ENCODE peak calls at places on chromosomes 11 and 22, in seven cellular contexts. Q is A549, B is HepG2, V is stomach, C is tibial nerve, D is SK-N-SH, K is transverse colon. X is an unnamed sample.

GRCh38 chr22:46634011-46634699 is 14.0 kb downstream of the GRAMD4 start:
- DNase-seq in Q (no peak), B (no peak), V (no peak), C (no peak), D (no peak), K (no peak), X (no peak)

GRCh38 chr11:62574363-62575057 is 819 bp upstream of the EEF1G start:
- DNase-seq in Q (no peak), B (no peak), V (peak; percentile 40), C (no peak), D (peak; percentile 67), K (peak; percentile 41), X (peak; percentile 51)

GRCh38 chr22:19629331-19629719 is 85.0 kb upstream of the SEPTIN5 start:
- DNase-seq in Q (no peak), B (no peak), V (no peak), C (no peak), D (no peak), K (no peak), X (no peak)

GRCh38 chr11:119782021-119782420 is 53.0 kb upstream of the NECTIN1 start:
- DNase-seq in Q (no peak), B (no peak), V (no peak), C (no peak), D (no peak), K (no peak), X (no peak)

GRCh38 chr11:41413843-41414242 is 45.6 kb downstream of the LRRC4C start:
- DNase-seq in Q (no peak), B (no peak), V (no peak), C (no peak), D (no peak), K (no peak), X (no peak)

GRCh38 chr22:50727678-50728522 is 10.1 kb upstream of the ACR start:
- DNase-seq in Q (no peak), B (no peak), V (no peak), C (no peak), D (no peak), K (no peak), X (no peak)

GRCh38 chr11:121652982-121653381 is 200.2 kb upstream of the SORL1-AS1 start:
- DNase-seq in Q (no peak), B (no peak), V (no peak), C (no peak), D (peak; percentile 60), K (no peak), X (no peak)

GRCh38 chr11:42827845-42828244 is 484.0 kb upstream of the API5 start:
- DNase-seq in Q (no peak), B (no peak), V (no peak), C (no peak), D (no peak), K (no peak), X (no peak)

GRCh38 chr22:47146391-47146790 is 383.9 kb downstream of the TBC1D22A start:
- DNase-seq in Q (no peak), B (no peak), V (no peak), C (no peak), D (peak; percentile 86), K (no peak), X (no peak)

GRCh38 chr11:94151311-94151710 is 22.7 kb downstream of the PANX1 start:
- DNase-seq in Q (no peak), B (no peak), V (no peak), C (no peak), D (no peak), K (no peak), X (no peak)

GRCh38 chr22:41094036-41094435 is 1.6 kb downstream of the EP300 start:
- DNase-seq in Q (no peak), B (peak; percentile 31), V (no peak), C (no peak), D (peak; percentile 10), K (peak; percentile 39), X (no peak)

DNA sequence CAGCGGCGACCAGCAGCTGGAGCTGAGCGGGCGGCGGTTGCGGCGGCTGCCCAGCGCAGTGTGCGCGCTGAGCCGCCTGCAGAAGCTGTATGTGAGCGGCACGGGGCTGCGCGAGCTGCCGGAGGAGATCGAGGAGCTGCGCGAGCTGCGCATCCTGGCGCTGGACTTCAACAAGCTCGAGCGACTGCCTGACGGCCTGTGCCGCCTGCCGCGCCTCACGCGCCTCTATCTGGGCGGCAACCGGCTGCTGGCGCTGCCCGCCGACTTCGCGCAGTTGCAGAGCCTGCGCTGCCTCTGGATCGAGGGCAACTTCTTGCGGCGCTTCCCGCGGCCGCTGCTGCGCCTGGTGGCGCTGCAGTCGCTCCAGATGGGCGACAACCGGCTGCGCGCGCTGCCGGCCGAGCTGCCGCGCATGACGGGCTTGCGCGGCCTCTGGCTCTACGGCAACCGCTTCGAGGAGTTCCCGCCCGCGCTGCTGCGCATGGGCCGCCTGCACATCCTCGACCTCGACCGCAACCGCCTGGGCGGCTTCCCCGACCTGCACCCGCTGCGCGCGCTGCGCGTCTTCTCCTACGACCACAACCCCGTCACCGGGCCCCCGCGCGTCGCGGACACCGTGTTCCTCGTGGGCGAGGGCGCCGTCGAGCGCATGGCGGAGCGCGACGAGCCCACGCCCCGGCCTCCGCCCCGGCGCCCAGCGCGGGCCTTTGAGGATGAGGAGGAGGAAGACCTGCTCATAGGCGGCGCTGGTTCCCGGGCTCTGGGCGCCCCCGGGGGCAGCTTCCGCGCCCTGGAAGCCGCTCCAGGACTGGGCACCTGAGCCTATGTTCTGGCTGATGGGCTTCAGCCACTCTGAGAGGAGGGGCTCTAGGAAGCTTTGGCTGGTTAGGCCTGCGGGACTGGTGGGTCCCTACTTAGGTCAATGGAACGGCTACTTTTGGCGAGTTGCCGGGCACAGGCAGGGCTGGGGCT is 795 bp downstream of the LRRC10B start:
- DNase-seq in Q (peak; percentile 79), B (peak; percentile 63), V (peak; percentile 77), C (no peak), D (peak; percentile 92), K (peak; percentile 71), X (peak; percentile 61)
- TF ChIP-seq EP300 in Q (no peak), B (peak; percentile 28), V (no peak), C (no peak), D (no peak), K (no peak), X (no peak)

DNA sequence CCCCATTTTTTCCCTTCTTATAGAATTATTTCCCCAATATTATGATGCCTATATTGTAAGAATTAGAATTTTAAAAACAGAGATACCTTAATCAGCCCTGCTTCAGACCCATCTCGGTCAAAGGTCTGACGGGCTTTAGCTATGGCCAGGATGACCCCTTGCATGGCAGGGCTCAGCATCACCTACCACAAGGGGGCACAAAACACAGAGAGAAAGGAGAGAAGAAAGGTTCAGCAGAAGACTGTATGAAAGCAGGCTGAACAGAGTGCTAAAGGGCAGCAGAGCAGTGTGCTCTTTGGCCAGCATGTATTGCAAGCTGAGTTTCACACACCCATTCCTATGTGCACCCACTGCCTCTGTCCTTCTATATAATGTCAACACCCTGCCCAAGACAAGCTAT is 26.8 kb downstream of the CLDN25 start:
- DNase-seq in Q (peak; percentile 4), B (peak; percentile 64), V (no peak), C (no peak), D (peak; percentile 33), K (peak; percentile 11), X (no peak)
- TF ChIP-seq CTCF in Q (peak; percentile 31), B (peak; percentile 71), V (no peak), C (no peak), D (peak; percentile 53), K (peak; percentile 25), X (no peak)

DNA sequence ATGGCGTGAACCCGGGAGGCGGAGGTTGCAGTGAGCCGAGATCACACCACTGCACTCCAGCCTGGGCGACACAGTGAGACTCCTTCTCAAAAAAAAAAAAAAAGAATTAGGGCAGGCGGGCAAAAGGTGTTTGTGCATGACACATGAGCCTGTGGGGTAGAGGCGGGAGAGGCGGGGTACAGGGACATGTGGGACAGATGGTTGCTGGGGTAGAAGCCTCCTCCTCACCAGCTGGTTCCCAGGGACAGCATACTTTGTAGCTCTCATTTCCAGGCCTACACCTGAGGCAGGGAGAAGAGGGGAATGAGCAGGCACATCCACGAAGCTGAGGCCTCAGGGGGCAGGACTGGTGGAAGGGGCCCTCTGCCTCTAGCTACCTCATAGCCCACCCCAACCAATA is 23.7 kb downstream of the YWHAH start:
- DNase-seq in Q (no peak), B (no peak), V (no peak), C (no peak), D (no peak), K (no peak), X (no peak)
- TF ChIP-seq EP300 in Q (no peak), B (no peak), V (no peak), C (no peak), D (no peak), K (no peak), X (no peak)

DNA sequence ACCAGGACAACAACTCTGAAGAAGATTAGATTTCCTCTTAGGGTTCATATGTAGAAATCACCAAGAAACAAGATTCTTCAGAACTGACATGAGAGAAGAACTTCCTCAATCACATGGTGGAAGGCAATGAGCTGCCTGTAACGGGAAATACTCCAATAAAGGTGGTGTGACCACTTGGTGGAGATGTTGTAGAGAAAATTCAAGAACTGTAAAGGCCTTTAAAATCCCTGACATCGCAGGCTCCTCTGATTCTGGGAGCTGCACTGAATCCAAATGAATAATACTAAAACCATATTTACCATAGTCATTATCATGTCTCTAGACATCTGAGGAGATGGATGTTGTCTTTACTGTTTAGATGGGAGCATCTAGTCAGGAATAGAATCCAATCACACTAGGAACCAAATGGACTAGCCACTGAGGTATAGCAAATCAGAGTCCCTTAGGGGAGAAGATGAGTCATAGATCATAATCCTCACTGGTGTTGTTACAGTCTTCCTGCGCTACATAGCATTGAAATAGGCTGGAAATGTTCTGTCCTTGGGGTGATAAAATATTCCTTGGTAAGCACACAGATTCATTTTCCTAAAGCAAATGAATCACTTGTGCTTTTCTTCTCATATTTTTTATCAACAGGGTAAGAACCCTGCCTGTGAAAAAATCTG is 321.6 kb upstream of the TENM4 start:
- DNase-seq in Q (no peak), B (peak; percentile 1), V (no peak), C (no peak), D (no peak), K (no peak), X (no peak)
- TF ChIP-seq CTCF in Q (no peak), B (peak; percentile 16), V (no peak), C (no peak), D (no peak), K (no peak), X (no peak)

DNA sequence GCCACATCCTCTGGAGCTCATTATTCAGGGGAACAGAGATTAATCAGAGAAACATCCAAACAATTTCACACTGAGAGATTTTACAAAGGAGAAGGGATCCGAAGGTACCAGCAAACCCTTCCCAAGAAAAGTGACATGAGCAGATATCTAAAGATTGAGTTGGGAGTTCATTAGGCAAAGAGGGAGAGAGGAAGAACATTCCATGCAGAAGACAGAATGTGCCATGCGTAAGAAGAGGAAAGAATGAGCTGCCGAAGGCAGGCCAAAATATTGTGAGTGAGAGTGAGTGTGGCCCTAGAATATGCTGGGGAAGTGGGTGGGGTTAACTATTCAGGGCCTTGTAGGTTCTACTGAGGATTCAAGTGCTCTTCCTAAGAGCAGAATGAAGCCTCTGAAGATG is 50.0 kb upstream of the LYVE1 start:
- DNase-seq in Q (no peak), B (no peak), V (no peak), C (no peak), D (no peak), K (no peak), X (no peak)
- TF ChIP-seq EP300 in Q (no peak), B (no peak), V (peak; percentile 81), C (no peak), D (no peak), K (peak; percentile 50), X (peak; percentile 23)

DNA sequence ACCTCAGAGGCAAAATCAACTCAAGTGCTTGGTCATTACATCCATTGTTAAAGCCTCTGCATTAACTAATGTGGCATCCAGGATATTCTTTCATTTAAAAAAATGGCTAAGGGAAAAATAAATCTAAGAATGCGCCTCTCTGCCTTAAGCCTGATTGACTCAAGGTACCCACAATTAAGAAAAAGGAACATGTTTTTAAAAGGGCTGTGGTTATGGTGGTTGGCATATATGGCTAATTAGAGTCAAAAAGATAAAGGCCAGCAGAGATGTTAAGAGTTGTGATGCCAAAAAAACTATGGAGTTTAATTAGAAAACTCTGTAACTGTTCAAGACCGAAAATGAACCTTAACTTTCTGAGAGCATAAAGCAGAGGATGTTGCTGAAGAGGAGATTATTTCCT is 103.9 kb downstream of the CD44 start:
- DNase-seq in Q (no peak), B (no peak), V (no peak), C (no peak), D (no peak), K (no peak), X (no peak)
- TF ChIP-seq CTCF in Q (no peak), B (no peak), V (no peak), C (no peak), D (no peak), K (no peak), X (no peak)